ENCODE peak calls at places on chromosomes 12 and 14, in seven cellular contexts. One of them, this sample, is unnamed.

GRCh38 chr14:38135096-38135495 is 72.6 kb upstream of the SSTR1 start:
- DNase-seq in HCT116: no peak
- DNase-seq in H1: no peak
- DNase-seq in SK-N-SH: no peak
- DNase-seq in GM12878: no peak
- DNase-seq in HepG2: no peak
- DNase-seq in K562: no peak
- DNase-seq in this sample: no peak

GRCh38 chr14:22560638-22561365 is 28.2 kb downstream of the DAD1 start:
- DNase-seq in HCT116: no peak
- DNase-seq in K562: peak
- DNase-seq in GM12878: no peak
- DNase-seq in SK-N-SH: no peak
- DNase-seq in HepG2: peak
- DNase-seq in H1: no peak
- DNase-seq in this sample: no peak

GRCh38 chr14:50101417-50101816 is 15.0 kb downstream of the VCPKMT start:
- DNase-seq in HepG2: no peak
- DNase-seq in H1: no peak
- DNase-seq in GM12878: no peak
- DNase-seq in HCT116: no peak
- DNase-seq in SK-N-SH: no peak
- DNase-seq in K562: no peak
- DNase-seq in this sample: peak

GRCh38 chr12:113899844-113900471 is 66.2 kb downstream of the RBM19 start:
- DNase-seq in H1: no peak
- DNase-seq in GM12878: no peak
- DNase-seq in HepG2: no peak
- DNase-seq in HCT116: no peak
- DNase-seq in SK-N-SH: no peak
- DNase-seq in K562: no peak
- DNase-seq in this sample: no peak

GRCh38 chr12:68483592-68484373 is 126.9 kb upstream of the RAP1B start:
- DNase-seq in HCT116: no peak
- DNase-seq in H1: no peak
- DNase-seq in SK-N-SH: no peak
- DNase-seq in HepG2: no peak
- DNase-seq in GM12878: no peak
- DNase-seq in K562: no peak
- DNase-seq in this sample: no peak

GRCh38 chr14:70955543-70956480 is 48.6 kb downstream of the PCNX1 start:
- DNase-seq in SK-N-SH: peak
- DNase-seq in H1: no peak
- DNase-seq in HCT116: no peak
- DNase-seq in K562: no peak
- DNase-seq in HepG2: peak
- DNase-seq in GM12878: no peak
- DNase-seq in this sample: peak

GRCh38 chr12:124480469-124481256 is 86.7 kb downstream of the NCOR2 start:
- DNase-seq in HepG2: peak
- DNase-seq in HCT116: no peak
- DNase-seq in SK-N-SH: peak
- DNase-seq in GM12878: peak
- DNase-seq in H1: no peak
- DNase-seq in K562: peak
- DNase-seq in this sample: peak

GRCh38 chr14:64970776-64971451 is 1.2 kb downstream of the RAB15 start:
- DNase-seq in HCT116: no peak
- DNase-seq in GM12878: no peak
- DNase-seq in K562: no peak
- DNase-seq in H1: no peak
- DNase-seq in HepG2: no peak
- DNase-seq in SK-N-SH: no peak
- DNase-seq in this sample: no peak

GRCh38 chr14:36717363-36717762 is 55.7 kb downstream of the PAX9 start:
- DNase-seq in HCT116: no peak
- DNase-seq in GM12878: no peak
- DNase-seq in HepG2: peak
- DNase-seq in K562: no peak
- DNase-seq in SK-N-SH: no peak
- DNase-seq in H1: peak
- DNase-seq in this sample: no peak

GRCh38 chr12:91256471-91256870 is 73.9 kb upstream of the DCN start:
- DNase-seq in H1: no peak
- DNase-seq in HepG2: no peak
- DNase-seq in GM12878: no peak
- DNase-seq in SK-N-SH: no peak
- DNase-seq in K562: no peak
- DNase-seq in HCT116: no peak
- DNase-seq in this sample: peak

GRCh38 chr12:117885211-117885610 is 83.6 kb downstream of the KSR2 start:
- DNase-seq in HepG2: no peak
- DNase-seq in GM12878: no peak
- DNase-seq in K562: no peak
- DNase-seq in HCT116: no peak
- DNase-seq in SK-N-SH: no peak
- DNase-seq in H1: no peak
- DNase-seq in this sample: no peak

GRCh38 chr12:3646561-3647241 is 106.2 kb downstream of the CRACR2A start:
- DNase-seq in GM12878: no peak
- DNase-seq in H1: no peak
- DNase-seq in K562: no peak
- DNase-seq in HepG2: no peak
- DNase-seq in SK-N-SH: no peak
- DNase-seq in HCT116: no peak
- DNase-seq in this sample: no peak

GRCh38 chr12:4421590-4422031 is 24.0 kb downstream of the FGF6 start:
- DNase-seq in H1: no peak
- DNase-seq in GM12878: no peak
- DNase-seq in SK-N-SH: peak
- DNase-seq in K562: peak
- DNase-seq in HepG2: peak
- DNase-seq in HCT116: peak
- DNase-seq in this sample: peak

GRCh38 chr14:86575141-86575540 is 1045.2 kb downstream of the FLRT2 start:
- DNase-seq in SK-N-SH: peak
- DNase-seq in HepG2: no peak
- DNase-seq in H1: no peak
- DNase-seq in K562: no peak
- DNase-seq in HCT116: no peak
- DNase-seq in GM12878: no peak
- DNase-seq in this sample: no peak

GRCh38 chr12:20460956-20461355 is 92.6 kb downstream of the PDE3A start:
- DNase-seq in GM12878: no peak
- DNase-seq in HCT116: no peak
- DNase-seq in HepG2: no peak
- DNase-seq in SK-N-SH: peak
- DNase-seq in H1: no peak
- DNase-seq in K562: no peak
- DNase-seq in this sample: no peak

GRCh38 chr12:20459920-20460319 is 91.6 kb downstream of the PDE3A start:
- DNase-seq in K562: no peak
- DNase-seq in GM12878: no peak
- DNase-seq in SK-N-SH: no peak
- DNase-seq in HCT116: no peak
- DNase-seq in H1: no peak
- DNase-seq in HepG2: no peak
- DNase-seq in this sample: no peak

DNA sequence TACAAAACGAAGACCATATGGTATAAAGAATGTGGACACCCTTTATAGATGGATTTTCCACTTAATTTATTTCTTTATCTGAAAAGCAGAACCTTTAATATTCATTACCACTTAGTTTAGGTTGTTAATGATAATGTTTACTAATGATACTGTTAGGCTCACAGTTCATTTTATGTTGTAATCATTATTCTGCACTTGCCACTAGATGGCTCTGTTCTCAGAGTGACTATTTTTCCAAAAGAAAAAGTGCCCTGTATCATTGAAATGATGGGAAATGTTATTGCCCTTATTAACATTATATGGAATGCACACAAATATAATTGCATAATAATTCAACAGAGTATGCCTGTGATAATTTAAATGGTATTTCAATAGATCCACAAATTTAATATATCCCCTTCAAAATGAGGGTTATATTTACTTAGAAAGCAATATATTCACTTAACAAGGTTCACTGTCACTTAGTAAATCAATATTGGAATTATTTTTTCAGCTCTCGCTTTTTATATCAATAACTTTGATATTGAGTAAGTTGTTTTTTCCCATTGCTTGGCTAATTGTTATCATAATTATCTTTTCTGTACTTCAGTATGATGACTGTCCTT is 95.7 kb downstream of the PDE3A start:
- DNase-seq in SK-N-SH: peak
- DNase-seq in HepG2: peak
- DNase-seq in K562: no peak
- DNase-seq in HCT116: no peak
- DNase-seq in GM12878: no peak
- DNase-seq in H1: no peak
- DNase-seq in this sample: peak
- TF ChIP-seq JUND in SK-N-SH: no peak
- TF ChIP-seq JUND in HepG2: no peak
- TF ChIP-seq JUND in K562: no peak
- TF ChIP-seq JUND in HCT116: no peak
- TF ChIP-seq JUND in GM12878: no peak
- TF ChIP-seq JUND in H1: no peak
- TF ChIP-seq JUND in this sample: no peak

DNA sequence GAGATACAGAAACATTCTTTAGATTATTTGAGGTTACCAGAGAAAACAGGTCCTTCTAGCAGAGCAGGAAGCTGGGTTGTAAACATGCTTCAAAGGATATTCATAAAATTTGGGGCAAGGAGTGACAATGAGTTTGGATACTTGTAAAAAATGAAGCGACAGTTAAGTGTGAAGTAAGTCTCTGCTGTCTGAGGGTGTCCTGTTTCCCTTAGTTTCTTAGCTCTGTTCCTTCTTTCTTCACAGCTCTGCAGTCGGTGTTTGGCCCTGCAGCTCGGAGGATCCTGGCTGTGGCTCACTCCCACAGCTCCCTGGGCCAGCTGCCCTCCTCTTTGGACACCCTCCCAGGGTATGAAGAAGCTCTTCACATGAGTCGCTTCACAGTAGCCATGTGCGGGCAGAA is 10.8 kb downstream of the TMEM52B start:
- DNase-seq in GM12878: no peak
- DNase-seq in SK-N-SH: no peak
- DNase-seq in H1: no peak
- DNase-seq in HepG2: no peak
- DNase-seq in HCT116: no peak
- DNase-seq in K562: no peak
- DNase-seq in this sample: peak
- TF ChIP-seq JUND in GM12878: no peak
- TF ChIP-seq JUND in SK-N-SH: no peak
- TF ChIP-seq JUND in H1: no peak
- TF ChIP-seq JUND in HepG2: no peak
- TF ChIP-seq JUND in HCT116: no peak
- TF ChIP-seq JUND in K562: no peak
- TF ChIP-seq JUND in this sample: no peak

GRCh38 chr14:72680853-72681640 is 212.9 kb downstream of the DPF3 start:
- DNase-seq in H1: no peak
- DNase-seq in K562: no peak
- DNase-seq in HepG2: no peak
- DNase-seq in SK-N-SH: no peak
- DNase-seq in HCT116: no peak
- DNase-seq in GM12878: no peak
- DNase-seq in this sample: no peak

GRCh38 chr14:72679591-72680151 is 214.2 kb downstream of the DPF3 start:
- DNase-seq in H1: no peak
- DNase-seq in SK-N-SH: peak
- DNase-seq in GM12878: no peak
- DNase-seq in HepG2: no peak
- DNase-seq in HCT116: no peak
- DNase-seq in K562: no peak
- DNase-seq in this sample: no peak

GRCh38 chr14:72678360-72678759 is 215.5 kb downstream of the DPF3 start:
- DNase-seq in K562: no peak
- DNase-seq in H1: no peak
- DNase-seq in HepG2: no peak
- DNase-seq in HCT116: no peak
- DNase-seq in SK-N-SH: no peak
- DNase-seq in GM12878: no peak
- DNase-seq in this sample: no peak

GRCh38 chr14:72677664-72678063 is 216.2 kb downstream of the DPF3 start:
- DNase-seq in SK-N-SH: no peak
- DNase-seq in H1: no peak
- DNase-seq in HepG2: no peak
- DNase-seq in K562: no peak
- DNase-seq in HCT116: no peak
- DNase-seq in GM12878: no peak
- DNase-seq in this sample: no peak

DNA sequence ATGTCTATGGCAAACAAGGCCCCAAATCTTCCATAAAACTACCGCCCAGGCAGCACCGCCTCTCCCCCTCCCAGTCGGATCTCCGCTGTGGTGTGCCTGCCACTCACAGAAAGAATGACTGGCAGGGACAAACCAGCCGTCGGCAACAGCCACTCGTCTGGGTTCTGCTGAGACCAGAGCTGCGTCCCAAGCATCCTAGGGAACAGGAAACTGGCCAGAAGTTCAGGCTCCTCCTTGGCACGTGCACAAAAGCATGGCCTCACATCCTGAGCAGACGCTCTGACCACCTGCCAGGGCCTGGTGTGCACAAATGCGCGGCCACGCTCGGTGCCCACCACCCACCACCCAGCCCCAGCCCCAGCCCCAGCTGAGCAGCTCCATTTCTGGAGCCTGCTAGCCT is 214.8 kb downstream of the DPF3 start:
- DNase-seq in SK-N-SH: peak
- DNase-seq in K562: no peak
- DNase-seq in H1: no peak
- DNase-seq in GM12878: no peak
- DNase-seq in HepG2: no peak
- DNase-seq in HCT116: no peak
- DNase-seq in this sample: no peak
- TF ChIP-seq JUND in SK-N-SH: no peak
- TF ChIP-seq JUND in K562: no peak
- TF ChIP-seq JUND in H1: no peak
- TF ChIP-seq JUND in GM12878: no peak
- TF ChIP-seq JUND in HepG2: no peak
- TF ChIP-seq JUND in HCT116: no peak
- TF ChIP-seq JUND in this sample: no peak

DNA sequence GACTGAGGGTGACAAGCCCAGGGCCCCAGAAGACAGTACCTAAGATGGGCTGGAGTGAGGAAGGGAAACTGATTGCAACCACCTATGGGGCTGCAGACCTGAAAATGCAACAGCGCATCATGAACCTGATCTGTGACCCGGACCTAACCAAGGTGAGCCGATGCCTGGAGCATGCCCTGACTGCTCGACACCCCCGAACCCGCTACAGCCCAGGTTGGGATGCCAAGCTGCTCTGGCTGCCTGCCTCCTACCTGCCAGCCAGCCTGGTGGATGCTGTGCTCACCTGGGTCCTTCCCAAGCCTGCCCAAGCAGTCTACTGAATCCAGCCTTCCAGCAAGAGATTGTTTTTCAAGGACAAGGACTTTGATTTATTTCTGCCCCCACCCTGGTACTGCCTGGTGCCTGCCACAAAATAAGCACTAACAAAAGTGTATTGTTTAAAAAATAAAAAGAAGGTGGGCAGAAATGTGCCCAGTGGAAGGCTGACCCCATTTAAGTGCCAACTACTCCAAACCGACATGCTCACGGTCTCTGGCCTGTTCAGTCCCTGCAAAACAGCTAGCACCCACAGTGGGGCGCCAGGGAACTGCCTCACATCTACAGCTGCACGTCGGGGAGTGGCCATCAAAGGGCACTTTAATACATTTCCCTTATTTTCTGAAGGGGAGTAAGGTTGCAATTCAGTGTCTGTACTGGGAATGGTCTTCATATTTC is 4.2 kb downstream of the RDH5 start:
- DNase-seq in HCT116: no peak
- DNase-seq in K562: peak
- DNase-seq in GM12878: no peak
- DNase-seq in HepG2: peak
- DNase-seq in H1: peak
- DNase-seq in SK-N-SH: peak
- DNase-seq in this sample: no peak
- TF ChIP-seq JUND in HCT116: no peak
- TF ChIP-seq JUND in K562: no peak
- TF ChIP-seq JUND in GM12878: no peak
- TF ChIP-seq JUND in HepG2: no peak
- TF ChIP-seq JUND in H1: no peak
- TF ChIP-seq JUND in SK-N-SH: no peak
- TF ChIP-seq JUND in this sample: no peak

This sample was measured in T47D.